ENCODE peak calls at places on chromosome 19, in six cellular contexts. One of them, this sample, is unnamed. For H3K4me1, the result is how much of the 10 kb centered on the place peaks cover.

GRCh38 chr19:58562126-58563033 is 4.0 kb upstream of the UBE2M start:
- DNase-seq in tibial artery: peak
- DNase-seq in MM.1S: no peak
- DNase-seq in CD8-positive, alpha-beta memory T cell: peak
- DNase-seq in left lung: peak
- DNase-seq in SJCRH30: no peak
- DNase-seq in this sample: peak

GRCh38 chr19:53463263-53463662 is 4.3 kb upstream of the ZNF813 start:
- DNase-seq in tibial artery: no peak
- DNase-seq in MM.1S: no peak
- DNase-seq in CD8-positive, alpha-beta memory T cell: no peak
- DNase-seq in left lung: peak
- DNase-seq in SJCRH30: peak
- DNase-seq in this sample: no peak

GRCh38 chr19:31346660-31347059 is 2.6 kb downstream of the TSHZ3 start:
- DNase-seq in tibial artery: no peak
- DNase-seq in MM.1S: no peak
- DNase-seq in CD8-positive, alpha-beta memory T cell: no peak
- DNase-seq in left lung: no peak
- DNase-seq in SJCRH30: no peak
- DNase-seq in this sample: no peak

GRCh38 chr19:41866284-41866683 is 6.2 kb downstream of the RPS19 start:
- DNase-seq in tibial artery: no peak
- DNase-seq in MM.1S: no peak
- DNase-seq in CD8-positive, alpha-beta memory T cell: no peak
- DNase-seq in left lung: no peak
- DNase-seq in SJCRH30: peak
- DNase-seq in this sample: no peak

GRCh38 chr19:3233831-3234230 is 9.4 kb downstream of the CELF5 start:
- DNase-seq in tibial artery: no peak
- DNase-seq in MM.1S: no peak
- DNase-seq in CD8-positive, alpha-beta memory T cell: no peak
- DNase-seq in left lung: no peak
- DNase-seq in SJCRH30: no peak
- DNase-seq in this sample: no peak

GRCh38 chr19:13094771-13095392 is 7.8 kb downstream of the LYL1 start:
- DNase-seq in tibial artery: no peak
- DNase-seq in MM.1S: no peak
- DNase-seq in CD8-positive, alpha-beta memory T cell: no peak
- DNase-seq in left lung: no peak
- DNase-seq in SJCRH30: no peak
- DNase-seq in this sample: no peak

GRCh38 chr19:41025871-41026270 is 34.8 kb downstream of the CYP2B6 start:
- DNase-seq in tibial artery: no peak
- DNase-seq in MM.1S: no peak
- DNase-seq in CD8-positive, alpha-beta memory T cell: no peak
- DNase-seq in left lung: no peak
- DNase-seq in SJCRH30: no peak
- DNase-seq in this sample: no peak

GRCh38 chr19:33098023-33098652 is 17.2 kb downstream of the GPATCH1 start:
- DNase-seq in tibial artery: no peak
- DNase-seq in MM.1S: no peak
- DNase-seq in CD8-positive, alpha-beta memory T cell: no peak
- DNase-seq in left lung: no peak
- DNase-seq in SJCRH30: no peak
- DNase-seq in this sample: no peak

GRCh38 chr19:13269348-13269747 is 119.1 kb downstream of the IER2 start:
- DNase-seq in tibial artery: no peak
- DNase-seq in MM.1S: no peak
- DNase-seq in CD8-positive, alpha-beta memory T cell: no peak
- DNase-seq in left lung: no peak
- DNase-seq in SJCRH30: no peak
- DNase-seq in this sample: no peak

GRCh38 chr19:35860818-35861639 is 4.3 kb downstream of the KIRREL2 start:
- DNase-seq in tibial artery: no peak
- DNase-seq in MM.1S: no peak
- DNase-seq in CD8-positive, alpha-beta memory T cell: no peak
- DNase-seq in left lung: no peak
- DNase-seq in SJCRH30: no peak
- DNase-seq in this sample: no peak

GRCh38 chr19:7545904-7546303 is 10.4 kb downstream of the PNPLA6 start:
- DNase-seq in tibial artery: no peak
- DNase-seq in MM.1S: no peak
- DNase-seq in CD8-positive, alpha-beta memory T cell: no peak
- DNase-seq in left lung: no peak
- DNase-seq in SJCRH30: no peak
- DNase-seq in this sample: no peak

GRCh38 chr19:40811478-40812341 is 12.7 kb downstream of the EGLN2 start:
- DNase-seq in tibial artery: no peak
- DNase-seq in MM.1S: no peak
- DNase-seq in CD8-positive, alpha-beta memory T cell: no peak
- DNase-seq in left lung: no peak
- DNase-seq in SJCRH30: no peak
- DNase-seq in this sample: peak

GRCh38 chr19:12156254-12157058 is at the start of gene ZNF625:
- DNase-seq in tibial artery: peak
- DNase-seq in MM.1S: peak
- DNase-seq in CD8-positive, alpha-beta memory T cell: no peak
- DNase-seq in left lung: peak
- DNase-seq in SJCRH30: peak
- DNase-seq in this sample: no peak

GRCh38 chr19:57675881-57676280 is 5.9 kb upstream of the ZNF551 start:
- DNase-seq in tibial artery: no peak
- DNase-seq in MM.1S: no peak
- DNase-seq in CD8-positive, alpha-beta memory T cell: no peak
- DNase-seq in left lung: no peak
- DNase-seq in SJCRH30: no peak
- DNase-seq in this sample: no peak

GRCh38 chr19:41235480-41235879 is 16.5 kb downstream of the AXL start:
- DNase-seq in tibial artery: no peak
- DNase-seq in MM.1S: no peak
- DNase-seq in CD8-positive, alpha-beta memory T cell: no peak
- DNase-seq in left lung: no peak
- DNase-seq in SJCRH30: no peak
- DNase-seq in this sample: no peak

GRCh38 chr19:10010247-10010691 is at the start of gene COL5A3:
- DNase-seq in tibial artery: peak
- DNase-seq in MM.1S: no peak
- DNase-seq in CD8-positive, alpha-beta memory T cell: no peak
- DNase-seq in left lung: no peak
- DNase-seq in SJCRH30: no peak
- DNase-seq in this sample: no peak

GRCh38 chr19:31096047-31096446 is 253.2 kb downstream of the TSHZ3 start:
- DNase-seq in tibial artery: no peak
- DNase-seq in MM.1S: no peak
- DNase-seq in CD8-positive, alpha-beta memory T cell: no peak
- DNase-seq in left lung: no peak
- DNase-seq in SJCRH30: peak
- DNase-seq in this sample: no peak

GRCh38 chr19:9878511-9879196 is 43.5 kb downstream of the PIN1 start:
- DNase-seq in tibial artery: no peak
- DNase-seq in MM.1S: peak
- DNase-seq in CD8-positive, alpha-beta memory T cell: no peak
- DNase-seq in left lung: no peak
- DNase-seq in SJCRH30: no peak
- DNase-seq in this sample: no peak

GRCh38 chr19:20371911-20372310 is 193.7 kb downstream of the ZNF737 start:
- DNase-seq in tibial artery: no peak
- DNase-seq in MM.1S: no peak
- DNase-seq in CD8-positive, alpha-beta memory T cell: no peak
- DNase-seq in left lung: no peak
- DNase-seq in SJCRH30: no peak
- DNase-seq in this sample: no peak

DNA sequence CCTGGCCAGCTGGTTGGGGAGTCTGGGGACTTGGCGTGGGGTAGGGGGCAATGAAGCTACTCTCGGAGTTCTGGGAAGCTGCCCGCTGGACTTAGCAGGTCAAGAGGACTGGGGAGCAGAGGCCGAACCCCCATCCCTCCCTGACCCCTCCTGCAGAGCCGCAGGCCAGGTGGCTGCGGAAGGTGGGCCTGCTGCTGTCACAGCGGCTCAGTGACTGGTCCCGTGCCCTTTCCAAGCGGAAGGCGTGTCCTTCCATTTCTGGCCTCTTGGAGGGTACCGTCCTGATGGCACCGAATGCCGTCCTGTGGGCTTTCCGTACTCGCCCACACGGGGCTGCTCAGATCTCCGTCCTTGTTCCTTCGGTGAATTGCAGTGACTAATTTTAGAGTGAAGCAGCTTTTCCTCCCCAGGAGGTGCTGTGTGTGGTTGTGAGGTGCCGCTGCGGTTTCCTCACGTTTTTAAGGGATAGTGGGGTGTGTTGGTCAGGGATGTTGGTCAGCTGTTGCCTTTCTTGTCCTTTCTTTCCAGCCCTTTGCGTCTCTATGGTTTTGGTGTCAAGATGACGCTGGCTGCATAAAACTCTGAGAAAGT is 20.8 kb downstream of the DOT1L start:
- DNase-seq in tibial artery: no peak
- DNase-seq in MM.1S: no peak
- DNase-seq in CD8-positive, alpha-beta memory T cell: no peak
- DNase-seq in left lung: no peak
- DNase-seq in SJCRH30: no peak
- DNase-seq in this sample: no peak
- H3K4me1 ChIP-seq in tibial artery: half or more
- H3K4me1 ChIP-seq in MM.1S: under half
- H3K4me1 ChIP-seq in CD8-positive, alpha-beta memory T cell: under half
- H3K4me1 ChIP-seq in left lung: under half
- H3K4me1 ChIP-seq in SJCRH30: under half
- H3K4me1 ChIP-seq in this sample: under half

GRCh38 chr19:46472592-46472991 is 1.2 kb upstream of the PNMA8A start:
- DNase-seq in tibial artery: peak
- DNase-seq in MM.1S: no peak
- DNase-seq in CD8-positive, alpha-beta memory T cell: no peak
- DNase-seq in left lung: no peak
- DNase-seq in SJCRH30: no peak
- DNase-seq in this sample: no peak

GRCh38 chr19:46470376-46470775 is 987 bp downstream of the PNMA8A start:
- DNase-seq in tibial artery: peak
- DNase-seq in MM.1S: no peak
- DNase-seq in CD8-positive, alpha-beta memory T cell: no peak
- DNase-seq in left lung: no peak
- DNase-seq in SJCRH30: no peak
- DNase-seq in this sample: no peak

GRCh38 chr19:46474211-46474610 is 2.8 kb upstream of the PNMA8A start:
- DNase-seq in tibial artery: peak
- DNase-seq in MM.1S: no peak
- DNase-seq in CD8-positive, alpha-beta memory T cell: no peak
- DNase-seq in left lung: no peak
- DNase-seq in SJCRH30: no peak
- DNase-seq in this sample: no peak

GRCh38 chr19:46471116-46471733 is at the start of gene PNMA8A:
- DNase-seq in tibial artery: peak
- DNase-seq in MM.1S: no peak
- DNase-seq in CD8-positive, alpha-beta memory T cell: no peak
- DNase-seq in left lung: peak
- DNase-seq in SJCRH30: peak
- DNase-seq in this sample: no peak

DNA sequence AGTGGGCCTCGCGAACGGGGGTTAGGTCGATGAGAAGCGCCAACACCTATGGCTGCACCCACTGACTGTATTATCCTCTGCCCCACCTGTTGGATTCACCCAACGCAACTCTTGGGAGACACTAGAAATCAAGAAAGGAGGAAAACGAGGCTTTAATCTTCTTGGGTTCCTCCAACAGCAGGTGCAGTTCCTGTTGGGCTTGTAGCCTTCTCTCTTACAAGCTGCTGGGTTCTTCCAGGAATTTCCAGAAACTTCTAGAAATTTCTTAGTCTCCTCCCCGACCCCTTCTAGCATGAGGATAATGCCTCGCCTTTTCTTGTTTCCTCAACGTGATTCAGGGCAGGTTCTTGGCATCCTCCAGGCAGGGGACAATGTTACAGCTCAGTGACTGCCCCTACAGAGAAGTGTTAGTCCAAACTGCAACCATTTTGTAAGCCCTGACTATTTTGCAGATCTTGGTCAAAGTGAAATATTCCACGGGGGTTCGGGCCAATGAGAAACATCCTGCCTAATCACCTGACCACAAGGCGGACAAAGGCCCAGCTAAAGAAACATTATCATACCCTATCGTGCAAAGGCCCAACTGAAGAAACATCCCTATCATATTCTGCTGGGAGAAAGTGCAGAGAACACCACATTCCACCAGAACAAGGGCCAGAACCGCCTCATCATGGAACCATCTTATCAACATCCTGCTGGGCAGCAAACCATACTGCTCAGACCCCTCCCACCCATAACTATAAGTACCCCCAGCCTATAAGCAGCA is 598 bp upstream of the PNMA8A start:
- DNase-seq in tibial artery: peak
- DNase-seq in MM.1S: no peak
- DNase-seq in CD8-positive, alpha-beta memory T cell: no peak
- DNase-seq in left lung: no peak
- DNase-seq in SJCRH30: no peak
- DNase-seq in this sample: no peak
- H3K4me1 ChIP-seq in tibial artery: half or more
- H3K4me1 ChIP-seq in MM.1S: under half
- H3K4me1 ChIP-seq in CD8-positive, alpha-beta memory T cell: under half
- H3K4me1 ChIP-seq in left lung: under half
- H3K4me1 ChIP-seq in SJCRH30: under half
- H3K4me1 ChIP-seq in this sample: under half

GRCh38 chr19:4386038-4386782 is 14.1 kb downstream of the SH3GL1 start:
- DNase-seq in tibial artery: no peak
- DNase-seq in MM.1S: no peak
- DNase-seq in CD8-positive, alpha-beta memory T cell: no peak
- DNase-seq in left lung: no peak
- DNase-seq in SJCRH30: no peak
- DNase-seq in this sample: no peak

GRCh38 chr19:4389511-4390016 is 10.8 kb downstream of the SH3GL1 start:
- DNase-seq in tibial artery: peak
- DNase-seq in MM.1S: no peak
- DNase-seq in CD8-positive, alpha-beta memory T cell: no peak
- DNase-seq in left lung: no peak
- DNase-seq in SJCRH30: no peak
- DNase-seq in this sample: no peak

GRCh38 chr19:4388171-4389063 is 11.9 kb downstream of the SH3GL1 start:
- DNase-seq in tibial artery: peak
- DNase-seq in MM.1S: no peak
- DNase-seq in CD8-positive, alpha-beta memory T cell: no peak
- DNase-seq in left lung: no peak
- DNase-seq in SJCRH30: no peak
- DNase-seq in this sample: no peak

GRCh38 chr19:4389064-4389375 is 11.3 kb downstream of the SH3GL1 start:
- DNase-seq in tibial artery: no peak
- DNase-seq in MM.1S: no peak
- DNase-seq in CD8-positive, alpha-beta memory T cell: no peak
- DNase-seq in left lung: no peak
- DNase-seq in SJCRH30: no peak
- DNase-seq in this sample: no peak

GRCh38 chr19:4385291-4386037 is 14.9 kb downstream of the SH3GL1 start:
- DNase-seq in tibial artery: no peak
- DNase-seq in MM.1S: no peak
- DNase-seq in CD8-positive, alpha-beta memory T cell: no peak
- DNase-seq in left lung: no peak
- DNase-seq in SJCRH30: no peak
- DNase-seq in this sample: no peak
- H3K4me1 ChIP-seq in tibial artery: under half
- H3K4me1 ChIP-seq in MM.1S: under half
- H3K4me1 ChIP-seq in CD8-positive, alpha-beta memory T cell: under half
- H3K4me1 ChIP-seq in left lung: under half
- H3K4me1 ChIP-seq in SJCRH30: under half
- H3K4me1 ChIP-seq in this sample: under half

GRCh38 chr19:14944456-14944855 is 3.2 kb downstream of the OR7C2 start:
- DNase-seq in tibial artery: no peak
- DNase-seq in MM.1S: no peak
- DNase-seq in CD8-positive, alpha-beta memory T cell: no peak
- DNase-seq in left lung: no peak
- DNase-seq in SJCRH30: no peak
- DNase-seq in this sample: no peak
- H3K4me1 ChIP-seq in tibial artery: under half
- H3K4me1 ChIP-seq in MM.1S: under half
- H3K4me1 ChIP-seq in CD8-positive, alpha-beta memory T cell: under half
- H3K4me1 ChIP-seq in left lung: under half
- H3K4me1 ChIP-seq in SJCRH30: under half
- H3K4me1 ChIP-seq in this sample: under half

This sample was measured in naive thymus-derived CD4-positive, alpha-beta T cell.